ENCODE peak calls at places on chromosomes 12 and 14, in five cellular contexts. V is hepatocyte, Q is endothelial cell of umbilical vein, F is aorta, U is GM23338. S is an unnamed sample. For H3K27me3, the result is how much of the 10 kb centered on the place peaks cover.

GRCh38 chr12:4648499-4649357 is at the start of the genes AKAP3 and NDUFA9:
- DNase-seq in V (peak), F (peak), Q (peak), U (peak), S (peak)

GRCh38 chr12:105774037-105774436 is 364.7 kb downstream of the NUAK1 start:
- DNase-seq in Q (no peak), F (no peak), V (no peak), U (no peak), S (no peak)

GRCh38 chr12:63916561-63917476 is 72.3 kb downstream of the SRGAP1 start:
- DNase-seq in Q (peak), V (no peak), U (no peak), F (no peak), S (no peak)

GRCh38 chr12:69059465-69060457 is 126.8 kb upstream of the CPM start:
- DNase-seq in V (no peak), U (no peak), Q (peak), F (no peak), S (no peak)

GRCh38 chr12:96221391-96221790 is 27.2 kb downstream of the ELK3 start:
- DNase-seq in F (no peak), U (no peak), Q (no peak), V (no peak), S (no peak)

GRCh38 chr14:79552778-79553177 is 658.5 kb downstream of the DIO2 start:
- DNase-seq in Q (no peak), V (peak), F (no peak), U (peak), S (peak)

GRCh38 chr12:109770861-109771670 is 57.4 kb downstream of the FAM222A start:
- DNase-seq in U (no peak), F (no peak), V (peak), Q (no peak), S (no peak)

GRCh38 chr14:100789460-100790417 is 36.2 kb upstream of the MEG3 start:
- DNase-seq in V (no peak), U (no peak), Q (no peak), F (peak), S (no peak)

GRCh38 chr14:54488318-54488645 is 498 bp downstream of the GMFB start:
- DNase-seq in F (no peak), U (peak), V (no peak), Q (no peak), S (peak)

GRCh38 chr12:77113971-77114370 is 48.6 kb upstream of the E2F7 start:
- DNase-seq in F (no peak), U (no peak), V (no peak), Q (peak), S (no peak)

GRCh38 chr14:35532783-35533356 is 1.1 kb upstream of the INSM2 start:
- DNase-seq in V (no peak), U (no peak), Q (peak), F (no peak), S (peak)

GRCh38 chr14:80202888-80203562 is 8.3 kb downstream of the DIO2 start:
- DNase-seq in V (no peak), F (no peak), U (peak), Q (no peak), S (peak)

GRCh38 chr12:79127268-79127895 is 262.8 kb downstream of the SYT1 start:
- DNase-seq in Q (peak), U (no peak), F (no peak), V (peak), S (no peak)

GRCh38 chr14:60242420-60242819 is 6.6 kb upstream of the PPM1A start:
- DNase-seq in F (no peak), U (no peak), Q (no peak), V (no peak), S (no peak)
- H3K4me3 ChIP-seq in F (no peak), U (no peak), Q (no peak), V (no peak), S (no peak)

GRCh38 chr12:57236925-57237652 is 7.6 kb downstream of the SHMT2 start:
- DNase-seq in F (peak), V (no peak), Q (no peak), U (no peak), S (no peak)
- H3K27ac ChIP-seq in F (no peak), V (no peak), Q (no peak), U (no peak), S (no peak)

DNA sequence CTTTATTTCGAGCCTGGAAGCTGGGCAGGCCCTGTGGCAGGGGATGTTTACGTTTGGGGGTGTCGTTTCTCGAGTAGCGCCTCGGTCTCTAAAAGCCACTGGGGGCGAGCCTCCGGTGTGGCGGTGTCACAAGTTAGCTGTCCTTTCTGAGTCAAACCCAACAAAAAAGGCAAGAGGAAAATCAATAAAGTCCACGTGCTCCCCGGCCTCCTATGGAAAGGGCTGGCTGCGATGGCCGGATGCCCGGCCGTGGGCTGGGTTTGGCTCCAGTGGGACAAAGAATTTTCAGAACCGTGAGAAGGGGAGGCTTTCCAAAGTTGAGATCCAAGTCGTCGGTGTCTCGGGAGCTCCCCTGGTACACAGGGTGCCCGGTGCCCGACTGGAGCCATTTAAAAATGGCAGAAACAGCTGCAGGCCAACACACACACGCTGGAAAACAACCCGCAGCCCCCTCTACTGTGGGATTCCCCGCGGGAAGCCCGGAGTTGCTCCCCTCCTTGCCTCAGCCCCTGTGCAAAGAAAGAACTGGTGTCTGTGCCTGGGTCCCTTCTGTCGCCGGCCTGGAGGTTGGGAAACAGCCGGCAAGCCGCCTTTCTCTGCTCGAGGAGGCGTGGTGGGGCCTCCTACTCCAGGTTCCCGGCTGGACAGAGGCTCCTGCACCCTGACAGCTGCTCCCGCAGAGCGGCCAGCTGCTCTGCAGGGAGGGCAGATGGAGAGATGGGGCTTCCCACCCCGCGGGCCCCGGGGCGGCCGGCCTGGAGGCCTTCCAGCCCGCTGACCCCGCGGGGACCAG is 1.9 kb downstream of the BCL7A start:
- DNase-seq in F (peak), V (peak), Q (peak), U (peak), S (peak)
- H3K27me3 ChIP-seq in F (under half), V (under half), Q (under half), U (under half), S (under half)

GRCh38 chr14:33949051-33950037 is 1.5 kb downstream of the EGLN3 start:
- DNase-seq in Q (no peak), U (peak), V (no peak), F (no peak), S (peak)

GRCh38 chr14:33948143-33948962 is 2.5 kb downstream of the EGLN3 start:
- DNase-seq in U (no peak), V (no peak), Q (no peak), F (no peak), S (no peak)

GRCh38 chr14:33943484-33943883 is 7.4 kb downstream of the EGLN3 start:
- DNase-seq in U (no peak), F (no peak), V (no peak), Q (no peak), S (peak)

GRCh38 chr14:33945329-33945728 is 5.5 kb downstream of the EGLN3 start:
- DNase-seq in Q (no peak), V (no peak), U (no peak), F (no peak), S (no peak)

GRCh38 chr14:33946679-33947078 is 4.2 kb downstream of the EGLN3 start:
- DNase-seq in V (no peak), U (no peak), F (no peak), Q (no peak), S (no peak)
- H3K4me3 ChIP-seq in V (no peak), U (peak), F (peak), Q (no peak), S (no peak)

GRCh38 chr12:3097186-3097804 is 20.1 kb downstream of the TSPAN9 start:
- DNase-seq in F (peak), V (peak), U (no peak), Q (peak), S (peak)
- H3K27ac ChIP-seq in F (peak), V (peak), U (no peak), Q (peak), S (peak)

DNA sequence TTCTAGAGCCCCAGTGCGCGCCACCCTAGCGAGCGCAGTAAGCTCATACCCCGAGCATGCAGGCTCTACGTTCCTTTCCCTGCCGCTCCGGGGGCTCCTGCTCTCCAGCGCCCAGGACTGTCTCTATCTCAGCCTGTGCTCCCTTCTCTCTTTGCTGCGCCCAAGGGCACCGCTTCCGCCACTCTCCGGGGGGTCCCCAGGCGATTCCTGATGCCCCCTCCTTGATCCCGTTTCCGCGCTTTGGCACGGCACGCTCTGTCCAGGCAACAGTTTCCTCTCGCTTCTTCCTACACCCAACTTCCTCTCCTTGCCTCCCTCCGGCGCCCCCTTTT is 791 bp downstream of the TMEM233 start:
- DNase-seq in V (no peak), F (peak), Q (no peak), U (peak), S (no peak)
- H3K27me3 ChIP-seq in V (half or more), F (under half), Q (under half), U (half or more), S (under half)

DNA sequence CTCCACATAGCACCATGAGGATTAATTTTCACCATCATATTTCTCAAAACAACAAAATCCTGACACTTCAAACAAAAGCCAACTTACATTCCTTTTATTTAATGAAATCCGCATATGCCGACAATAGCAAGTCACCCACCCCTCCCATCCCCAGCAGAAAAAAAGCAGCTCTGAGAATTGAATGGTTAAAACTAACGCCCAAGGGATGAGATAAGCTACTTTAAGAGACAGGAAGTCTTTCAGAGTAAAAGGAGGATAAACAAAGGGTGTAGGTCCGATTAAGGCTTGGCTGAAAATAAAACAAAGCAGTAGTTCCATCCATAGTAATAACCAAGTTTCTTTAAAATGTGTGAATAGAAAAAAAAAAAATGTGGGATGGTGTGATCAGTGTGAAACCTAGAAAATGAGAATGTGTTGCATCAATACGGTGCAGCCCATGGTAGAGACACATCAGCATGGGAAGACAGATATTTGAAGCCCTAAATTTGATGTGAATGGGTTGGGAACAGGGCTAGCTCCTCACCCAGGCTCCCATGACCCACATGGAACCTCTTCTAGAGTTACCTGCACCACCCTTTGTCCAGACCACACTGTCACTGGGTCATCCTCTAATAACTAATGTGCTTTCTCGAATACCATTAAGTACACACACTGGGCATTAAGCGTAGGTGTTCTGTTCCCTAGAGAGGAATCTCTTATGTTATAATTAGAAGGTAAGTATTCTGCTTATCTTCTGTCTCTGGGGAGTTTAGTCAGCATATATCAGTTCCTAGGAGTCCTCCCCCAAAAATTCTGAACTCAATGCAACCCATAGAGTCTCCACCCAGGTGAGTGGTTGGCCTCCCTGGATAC is 31.7 kb downstream of the RTRAF start:
- DNase-seq in F (no peak), Q (peak), V (no peak), U (peak), S (peak)
- H3K4me3 ChIP-seq in F (no peak), Q (no peak), V (no peak), U (no peak), S (no peak)